ENCODE peak calls at places on chromosomes 6 and 20, in five cellular contexts. One of them, this sample, is unnamed.

GRCh38 chr6:30169658-30170614 is 6.6 kb downstream of the TRIM15 start:
- DNase-seq in left cardiac atrium: no peak
- DNase-seq in AG08395: peak; percentile 68
- DNase-seq in stimulated activated naive CD8-positive, alpha-beta T cell treated with anti-CD3 and anti-CD28 coated beads, Interleukin-15, Interleukin-2, amounts not matched to agents 100 U/mL and 50 U/mL, for 24 hours: no peak
- DNase-seq in DMS153: peak; percentile 21
- DNase-seq in this sample: no peak

GRCh38 chr20:48727226-48727625 is 100.6 kb downstream of the PREX1 start:
- DNase-seq in left cardiac atrium: no peak
- DNase-seq in AG08395: no peak
- DNase-seq in stimulated activated naive CD8-positive, alpha-beta T cell treated with anti-CD3 and anti-CD28 coated beads, Interleukin-15, Interleukin-2, amounts not matched to agents 100 U/mL and 50 U/mL, for 24 hours: no peak
- DNase-seq in DMS153: no peak
- DNase-seq in this sample: no peak

GRCh38 chr6:36683145-36683655 is 4.7 kb downstream of the CDKN1A start:
- DNase-seq in left cardiac atrium: no peak
- DNase-seq in AG08395: no peak
- DNase-seq in stimulated activated naive CD8-positive, alpha-beta T cell treated with anti-CD3 and anti-CD28 coated beads, Interleukin-15, Interleukin-2, amounts not matched to agents 100 U/mL and 50 U/mL, for 24 hours: no peak
- DNase-seq in DMS153: no peak
- DNase-seq in this sample: no peak

GRCh38 chr6:562052-562676 is 94.7 kb downstream of the HUS1B start:
- DNase-seq in left cardiac atrium: no peak
- DNase-seq in AG08395: no peak
- DNase-seq in stimulated activated naive CD8-positive, alpha-beta T cell treated with anti-CD3 and anti-CD28 coated beads, Interleukin-15, Interleukin-2, amounts not matched to agents 100 U/mL and 50 U/mL, for 24 hours: no peak
- DNase-seq in DMS153: no peak
- DNase-seq in this sample: no peak

GRCh38 chr6:6998194-6998569 is 109.6 kb upstream of the RREB1 start:
- DNase-seq in left cardiac atrium: no peak
- DNase-seq in AG08395: peak; percentile 56
- DNase-seq in stimulated activated naive CD8-positive, alpha-beta T cell treated with anti-CD3 and anti-CD28 coated beads, Interleukin-15, Interleukin-2, amounts not matched to agents 100 U/mL and 50 U/mL, for 24 hours: no peak
- DNase-seq in DMS153: no peak
- DNase-seq in this sample: no peak

GRCh38 chr6:157225575-157225995 is 97.7 kb downstream of the TMEM242 start:
- DNase-seq in left cardiac atrium: no peak
- DNase-seq in AG08395: no peak
- DNase-seq in stimulated activated naive CD8-positive, alpha-beta T cell treated with anti-CD3 and anti-CD28 coated beads, Interleukin-15, Interleukin-2, amounts not matched to agents 100 U/mL and 50 U/mL, for 24 hours: no peak
- DNase-seq in DMS153: no peak
- DNase-seq in this sample: no peak

GRCh38 chr6:128963561-128963960 is 80.6 kb downstream of the LAMA2 start:
- DNase-seq in left cardiac atrium: no peak
- DNase-seq in AG08395: peak; percentile 36
- DNase-seq in stimulated activated naive CD8-positive, alpha-beta T cell treated with anti-CD3 and anti-CD28 coated beads, Interleukin-15, Interleukin-2, amounts not matched to agents 100 U/mL and 50 U/mL, for 24 hours: no peak
- DNase-seq in DMS153: no peak
- DNase-seq in this sample: no peak

GRCh38 chr20:51643390-51643789 is 100.9 kb upstream of the NFATC2 start:
- DNase-seq in left cardiac atrium: no peak
- DNase-seq in AG08395: no peak
- DNase-seq in stimulated activated naive CD8-positive, alpha-beta T cell treated with anti-CD3 and anti-CD28 coated beads, Interleukin-15, Interleukin-2, amounts not matched to agents 100 U/mL and 50 U/mL, for 24 hours: no peak
- DNase-seq in DMS153: no peak
- DNase-seq in this sample: no peak